ENCODE peak calls at places on chromosomes 16 and 17, in six cellular contexts. One of them, this sample, is unnamed.

GRCh38 chr16:56669005-56669839 is at the start of gene MT1H:
- DNase-seq in IMR-90: no peak
- DNase-seq in AG04450: no peak
- DNase-seq in A549: no peak
- DNase-seq in stomach: peak; percentile 58
- DNase-seq in fibroblast of pulmonary artery: no peak
- DNase-seq in this sample: peak; percentile 38

GRCh38 chr16:57091990-57092785 is at the start of gene CPNE2:
- DNase-seq in IMR-90: peak; percentile 34
- DNase-seq in AG04450: no peak
- DNase-seq in A549: peak; percentile 48
- DNase-seq in stomach: peak; percentile 59
- DNase-seq in fibroblast of pulmonary artery: peak; percentile 42
- DNase-seq in this sample: peak; percentile 32

GRCh38 chr17:68674271-68674925 is 73.2 kb upstream of the FAM20A start:
- DNase-seq in IMR-90: no peak
- DNase-seq in AG04450: no peak
- DNase-seq in A549: no peak
- DNase-seq in stomach: no peak
- DNase-seq in fibroblast of pulmonary artery: no peak
- DNase-seq in this sample: no peak

GRCh38 chr17:4972322-4972721 is 4.7 kb upstream of the SPAG7 start:
- DNase-seq in IMR-90: no peak
- DNase-seq in AG04450: no peak
- DNase-seq in A549: no peak
- DNase-seq in stomach: no peak
- DNase-seq in fibroblast of pulmonary artery: no peak
- DNase-seq in this sample: no peak

GRCh38 chr17:73953206-73954033 is 250.1 kb upstream of the RPL38 start:
- DNase-seq in IMR-90: no peak
- DNase-seq in AG04450: no peak
- DNase-seq in A549: no peak
- DNase-seq in stomach: no peak
- DNase-seq in fibroblast of pulmonary artery: no peak
- DNase-seq in this sample: no peak

GRCh38 chr17:81931189-81931556 is 3.6 kb upstream of the MAFG start:
- DNase-seq in IMR-90: no peak
- DNase-seq in AG04450: no peak
- DNase-seq in A549: no peak
- DNase-seq in stomach: no peak
- DNase-seq in fibroblast of pulmonary artery: no peak
- DNase-seq in this sample: no peak

GRCh38 chr16:30368122-30368791 is 2.0 kb downstream of the TBC1D10B start:
- DNase-seq in IMR-90: peak; percentile 59
- DNase-seq in AG04450: no peak
- DNase-seq in A549: no peak
- DNase-seq in stomach: no peak
- DNase-seq in fibroblast of pulmonary artery: peak; percentile 61
- DNase-seq in this sample: no peak

GRCh38 chr16:4306439-4307214 is 9.2 kb upstream of the GLIS2 start:
- DNase-seq in IMR-90: no peak
- DNase-seq in AG04450: no peak
- DNase-seq in A549: no peak
- DNase-seq in stomach: no peak
- DNase-seq in fibroblast of pulmonary artery: no peak
- DNase-seq in this sample: peak; percentile 67

GRCh38 chr17:67520282-67520906 is 143.3 kb downstream of the PITPNC1 start:
- DNase-seq in IMR-90: peak; percentile 48
- DNase-seq in AG04450: no peak
- DNase-seq in A549: no peak
- DNase-seq in stomach: no peak
- DNase-seq in fibroblast of pulmonary artery: peak; percentile 56
- DNase-seq in this sample: no peak

GRCh38 chr16:59202463-59202862 is 468.3 kb upstream of the GOT2 start:
- DNase-seq in IMR-90: no peak
- DNase-seq in AG04450: no peak
- DNase-seq in A549: no peak
- DNase-seq in stomach: no peak
- DNase-seq in fibroblast of pulmonary artery: no peak
- DNase-seq in this sample: no peak

DNA sequence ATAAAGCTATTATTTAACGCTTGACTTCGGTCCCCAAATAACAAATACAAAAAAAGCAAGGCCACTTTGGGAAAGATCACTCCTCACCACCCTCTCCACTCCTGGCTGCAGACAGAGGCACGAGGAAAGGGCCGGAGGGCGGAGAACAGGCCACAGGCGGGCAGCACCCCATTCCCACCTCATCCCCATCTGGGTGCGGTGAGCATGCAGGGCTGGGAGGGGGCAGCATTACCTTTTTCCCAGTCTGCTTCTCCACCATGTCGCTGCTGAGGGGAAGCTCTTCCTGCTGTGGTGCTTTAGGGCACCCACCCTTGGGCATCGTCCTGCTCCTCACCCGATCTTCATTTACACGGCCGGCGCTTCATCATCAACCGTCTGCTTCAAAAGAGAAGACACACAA is 99.2 kb downstream of the ZNF778 start:
- DNase-seq in IMR-90: no peak
- DNase-seq in AG04450: no peak
- DNase-seq in A549: no peak
- DNase-seq in stomach: no peak
- DNase-seq in fibroblast of pulmonary artery: no peak
- DNase-seq in this sample: no peak
- TF ChIP-seq CTCF in IMR-90: no peak
- TF ChIP-seq CTCF in AG04450: no peak
- TF ChIP-seq CTCF in A549: no peak
- TF ChIP-seq CTCF in stomach: no peak
- TF ChIP-seq CTCF in fibroblast of pulmonary artery: no peak
- TF ChIP-seq CTCF in this sample: no peak

GRCh38 chr16:21689107-21689506 is 25.3 kb downstream of the OTOA start:
- DNase-seq in IMR-90: no peak
- DNase-seq in AG04450: no peak
- DNase-seq in A549: no peak
- DNase-seq in stomach: no peak
- DNase-seq in fibroblast of pulmonary artery: no peak
- DNase-seq in this sample: no peak

GRCh38 chr16:21685034-21685455 is 21.3 kb downstream of the OTOA start:
- DNase-seq in IMR-90: no peak
- DNase-seq in AG04450: no peak
- DNase-seq in A549: no peak
- DNase-seq in stomach: no peak
- DNase-seq in fibroblast of pulmonary artery: peak; percentile 3
- DNase-seq in this sample: no peak

GRCh38 chr16:21683184-21683583 is 19.4 kb downstream of the OTOA start:
- DNase-seq in IMR-90: no peak
- DNase-seq in AG04450: no peak
- DNase-seq in A549: no peak
- DNase-seq in stomach: no peak
- DNase-seq in fibroblast of pulmonary artery: no peak
- DNase-seq in this sample: no peak

DNA sequence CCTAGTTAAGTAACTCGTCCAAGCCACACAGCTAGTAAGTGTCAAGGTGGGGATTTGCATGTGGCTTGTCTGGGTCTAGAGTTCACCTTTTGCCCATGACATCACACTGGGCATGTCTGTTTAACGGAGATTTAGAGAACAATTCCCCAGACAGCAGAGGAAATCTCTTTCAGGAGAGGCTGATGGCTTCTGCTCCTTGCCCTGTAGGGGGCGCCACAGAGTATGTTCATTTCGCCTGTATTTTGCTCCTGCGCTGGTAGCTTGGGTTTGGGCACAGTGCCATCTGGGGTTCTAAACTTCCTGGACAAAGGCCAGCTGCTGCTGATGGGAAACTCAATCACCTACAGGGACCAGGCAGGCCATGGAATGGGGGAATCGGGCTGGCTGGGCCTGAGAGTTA is 20.4 kb downstream of the OTOA start:
- DNase-seq in IMR-90: no peak
- DNase-seq in AG04450: no peak
- DNase-seq in A549: peak; percentile 47
- DNase-seq in stomach: no peak
- DNase-seq in fibroblast of pulmonary artery: peak; percentile 4
- DNase-seq in this sample: peak; percentile 56
- TF ChIP-seq CTCF in IMR-90: peak; percentile 10
- TF ChIP-seq CTCF in AG04450: peak; percentile 44
- TF ChIP-seq CTCF in A549: peak; percentile 40
- TF ChIP-seq CTCF in stomach: no peak
- TF ChIP-seq CTCF in fibroblast of pulmonary artery: peak; percentile 42
- TF ChIP-seq CTCF in this sample: peak; percentile 84

GRCh38 chr16:50371936-50372595 is 3.3 kb upstream of the BRD7 start:
- DNase-seq in IMR-90: no peak
- DNase-seq in AG04450: no peak
- DNase-seq in A549: no peak
- DNase-seq in stomach: no peak
- DNase-seq in fibroblast of pulmonary artery: peak; percentile 30
- DNase-seq in this sample: peak; percentile 18
- TF ChIP-seq CTCF in IMR-90: peak; percentile 24
- TF ChIP-seq CTCF in AG04450: peak; percentile 31
- TF ChIP-seq CTCF in A549: no peak
- TF ChIP-seq CTCF in stomach: no peak
- TF ChIP-seq CTCF in fibroblast of pulmonary artery: peak; percentile 20
- TF ChIP-seq CTCF in this sample: no peak

DNA sequence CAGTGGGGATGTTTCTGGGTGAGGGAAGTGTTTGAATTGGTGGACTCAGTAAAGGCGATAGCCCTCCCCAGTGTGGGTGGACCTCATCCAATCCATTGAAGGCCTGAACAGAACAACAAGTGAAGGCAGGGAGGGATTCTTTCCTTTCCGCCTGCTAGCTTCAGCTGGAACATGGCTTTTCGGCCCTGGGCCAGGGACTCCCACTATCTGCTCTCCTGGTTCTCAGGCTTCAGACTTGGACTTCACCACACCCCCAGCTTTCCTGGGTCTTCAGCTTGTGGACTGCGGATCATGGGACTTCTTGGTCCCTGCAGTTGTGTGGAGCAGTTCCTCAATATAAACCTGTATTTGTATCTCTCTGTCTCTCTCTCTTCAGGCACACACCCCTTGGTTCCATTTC is 77.9 kb downstream of the SNX29 start:
- DNase-seq in IMR-90: no peak
- DNase-seq in AG04450: no peak
- DNase-seq in A549: no peak
- DNase-seq in stomach: no peak
- DNase-seq in fibroblast of pulmonary artery: no peak
- DNase-seq in this sample: no peak
- TF ChIP-seq CTCF in IMR-90: no peak
- TF ChIP-seq CTCF in AG04450: no peak
- TF ChIP-seq CTCF in A549: no peak
- TF ChIP-seq CTCF in stomach: no peak
- TF ChIP-seq CTCF in fibroblast of pulmonary artery: no peak
- TF ChIP-seq CTCF in this sample: no peak

GRCh38 chr16:89645122-89645521 is 12.4 kb downstream of the CHMP1A start:
- DNase-seq in IMR-90: no peak
- DNase-seq in AG04450: no peak
- DNase-seq in A549: no peak
- DNase-seq in stomach: no peak
- DNase-seq in fibroblast of pulmonary artery: no peak
- DNase-seq in this sample: no peak

GRCh38 chr16:89643769-89644300 is 13.7 kb downstream of the CHMP1A start:
- DNase-seq in IMR-90: no peak
- DNase-seq in AG04450: no peak
- DNase-seq in A549: no peak
- DNase-seq in stomach: no peak
- DNase-seq in fibroblast of pulmonary artery: no peak
- DNase-seq in this sample: no peak

GRCh38 chr16:89646906-89647305 is 10.6 kb downstream of the CHMP1A start:
- DNase-seq in IMR-90: no peak
- DNase-seq in AG04450: no peak
- DNase-seq in A549: no peak
- DNase-seq in stomach: no peak
- DNase-seq in fibroblast of pulmonary artery: no peak
- DNase-seq in this sample: no peak

GRCh38 chr16:89642574-89642973 is 14.9 kb downstream of the CHMP1A start:
- DNase-seq in IMR-90: no peak
- DNase-seq in AG04450: no peak
- DNase-seq in A549: no peak
- DNase-seq in stomach: no peak
- DNase-seq in fibroblast of pulmonary artery: no peak
- DNase-seq in this sample: no peak

GRCh38 chr16:89646270-89646669 is 11.2 kb downstream of the CHMP1A start:
- DNase-seq in IMR-90: no peak
- DNase-seq in AG04450: no peak
- DNase-seq in A549: no peak
- DNase-seq in stomach: no peak
- DNase-seq in fibroblast of pulmonary artery: no peak
- DNase-seq in this sample: no peak
- TF ChIP-seq CTCF in IMR-90: no peak
- TF ChIP-seq CTCF in AG04450: no peak
- TF ChIP-seq CTCF in A549: no peak
- TF ChIP-seq CTCF in stomach: no peak
- TF ChIP-seq CTCF in fibroblast of pulmonary artery: no peak
- TF ChIP-seq CTCF in this sample: no peak

GRCh38 chr16:71723537-71724319 is 773 bp downstream of the PHLPP2 start:
- DNase-seq in IMR-90: peak; percentile 49
- DNase-seq in AG04450: no peak
- DNase-seq in A549: peak; percentile 72
- DNase-seq in stomach: peak; percentile 85
- DNase-seq in fibroblast of pulmonary artery: peak; percentile 56
- DNase-seq in this sample: peak; percentile 75
- TF ChIP-seq CTCF in IMR-90: no peak
- TF ChIP-seq CTCF in AG04450: no peak
- TF ChIP-seq CTCF in A549: no peak
- TF ChIP-seq CTCF in stomach: no peak
- TF ChIP-seq CTCF in fibroblast of pulmonary artery: no peak
- TF ChIP-seq CTCF in this sample: no peak

This sample was measured in activated CD8-positive, alpha-beta T cell treated with anti-CD3 and anti-CD28 coated beads for 36 hours.